ENCODE peak calls at places on chromosomes 16 and 17, in nine cellular contexts. W is heart right ventricle, P is transverse colon, D is fibroblast of lung, G is WTC11, K is GM12865, Y is fibroblast of the aortic adventitia, T is fibroblast of mammary gland, Z is fibroblast of pulmonary artery. X is an unnamed sample.

GRCh38 chr17:12789976-12790805 is 893 bp downstream of the ARHGAP44 start:
- DNase-seq in W (no peak), P (peak; percentile 34), D (no peak), G (peak; percentile 65), K (no peak), Y (no peak), T (no peak), Z (no peak), X (peak; percentile 16)

GRCh38 chr16:57601801-57602478 is 26.5 kb upstream of the ADGRG1 start:
- DNase-seq in W (no peak), P (no peak), D (peak; percentile 32), G (no peak), K (peak; percentile 96), Y (no peak), T (no peak), Z (no peak), X (no peak)

GRCh38 chr16:31355701-31356100 is 725 bp downstream of the ITGAX start:
- DNase-seq in W (no peak), P (no peak), D (no peak), G (no peak), K (no peak), Y (no peak), T (no peak), Z (no peak), X (no peak)

GRCh38 chr16:1877804-1878203 is 5.8 kb upstream of the MEIOB start:
- DNase-seq in W (no peak), P (peak; percentile 54), D (no peak), G (no peak), K (no peak), Y (no peak), T (no peak), Z (no peak), X (no peak)

GRCh38 chr16:5042574-5043171 is 8.9 kb upstream of the NAGPA start:
- DNase-seq in W (no peak), P (no peak), D (peak; percentile 67), G (no peak), K (no peak), Y (no peak), T (peak; percentile 49), Z (no peak), X (no peak)

GRCh38 chr16:71421911-71422310 is 19.9 kb downstream of the TLE7 start:
- DNase-seq in W (no peak), P (peak; percentile 27), D (no peak), G (peak; percentile 75), K (peak; percentile 47), Y (no peak), T (peak; percentile 30), Z (no peak), X (peak; percentile 59)

GRCh38 chr17:41655611-41656111 is 31.3 kb upstream of the KRT17 start:
- DNase-seq in W (no peak), P (peak; percentile 94), D (no peak), G (peak; percentile 76), K (no peak), Y (no peak), T (no peak), Z (no peak), X (peak; percentile 89)

GRCh38 chr16:15682105-15682570 is 32.1 kb downstream of the NDE1 start:
- DNase-seq in W (no peak), P (peak; percentile 21), D (peak; percentile 68), G (peak; percentile 58), K (peak; percentile 48), Y (peak; percentile 73), T (peak; percentile 84), Z (peak; percentile 83), X (peak; percentile 69)

GRCh38 chr17:57104461-57105175 is 19.6 kb downstream of the AKAP1 start:
- DNase-seq in W (no peak), P (no peak), D (peak; percentile 48), G (no peak), K (no peak), Y (no peak), T (peak; percentile 67), Z (no peak), X (no peak)

GRCh38 chr17:57107498-57108101 is 22.6 kb downstream of the AKAP1 start:
- DNase-seq in W (no peak), P (peak; percentile 76), D (peak; percentile 61), G (no peak), K (no peak), Y (no peak), T (no peak), Z (no peak), X (peak; percentile 69)

GRCh38 chr17:57108656-57109392 is 23.8 kb downstream of the AKAP1 start:
- DNase-seq in W (peak; percentile 59), P (peak; percentile 61), D (no peak), G (no peak), K (no peak), Y (no peak), T (no peak), Z (no peak), X (no peak)

GRCh38 chr17:57106836-57107497 is 21.9 kb downstream of the AKAP1 start:
- DNase-seq in W (no peak), P (no peak), D (no peak), G (no peak), K (no peak), Y (no peak), T (no peak), Z (no peak), X (no peak)

DNA sequence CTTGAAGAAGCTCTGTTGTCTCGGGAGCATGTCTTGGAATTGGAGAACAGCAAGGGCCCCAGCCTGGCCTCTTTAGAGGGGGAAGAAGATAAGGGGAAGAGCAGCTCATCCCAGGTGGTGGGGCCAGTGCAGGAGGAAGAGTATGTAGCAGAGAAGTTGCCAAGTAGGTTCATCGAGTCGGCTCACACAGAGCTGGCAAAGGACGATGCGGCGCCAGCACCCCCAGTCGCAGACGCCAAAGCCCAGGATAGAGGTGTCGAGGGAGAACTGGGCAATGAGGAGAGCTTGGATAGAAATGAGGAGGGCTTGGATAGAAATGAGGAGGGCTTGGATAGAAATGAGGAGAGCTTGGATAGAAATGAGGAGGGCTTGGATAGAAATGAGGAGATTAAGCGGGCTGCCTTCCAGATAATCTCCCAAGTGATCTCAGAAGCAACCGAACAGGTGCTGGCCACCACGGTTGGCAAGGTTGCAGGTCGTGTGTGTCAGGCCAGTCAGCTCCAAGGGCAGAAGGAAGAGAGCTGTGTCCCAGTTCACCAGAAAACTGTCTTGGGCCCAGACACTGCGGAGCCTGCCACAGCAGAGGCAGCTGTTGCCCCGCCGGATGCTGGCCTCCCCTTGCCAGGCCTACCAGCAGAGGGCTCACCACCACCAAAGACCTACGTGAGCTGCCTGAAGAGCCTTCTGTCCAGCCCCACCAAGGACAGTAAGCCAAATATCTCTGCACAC is 21.2 kb downstream of the AKAP1 start:
- DNase-seq in W (no peak), P (peak; percentile 38), D (no peak), G (peak; percentile 61), K (no peak), Y (no peak), T (no peak), Z (no peak), X (peak; percentile 17)
- TF ChIP-seq CTCF in W (peak; percentile 57), P (peak; percentile 35), D (peak; percentile 4), G (peak; percentile 33), K (peak; percentile 5), Y (no peak), T (peak; percentile 13), Z (peak; percentile 15), X (no peak)

DNA sequence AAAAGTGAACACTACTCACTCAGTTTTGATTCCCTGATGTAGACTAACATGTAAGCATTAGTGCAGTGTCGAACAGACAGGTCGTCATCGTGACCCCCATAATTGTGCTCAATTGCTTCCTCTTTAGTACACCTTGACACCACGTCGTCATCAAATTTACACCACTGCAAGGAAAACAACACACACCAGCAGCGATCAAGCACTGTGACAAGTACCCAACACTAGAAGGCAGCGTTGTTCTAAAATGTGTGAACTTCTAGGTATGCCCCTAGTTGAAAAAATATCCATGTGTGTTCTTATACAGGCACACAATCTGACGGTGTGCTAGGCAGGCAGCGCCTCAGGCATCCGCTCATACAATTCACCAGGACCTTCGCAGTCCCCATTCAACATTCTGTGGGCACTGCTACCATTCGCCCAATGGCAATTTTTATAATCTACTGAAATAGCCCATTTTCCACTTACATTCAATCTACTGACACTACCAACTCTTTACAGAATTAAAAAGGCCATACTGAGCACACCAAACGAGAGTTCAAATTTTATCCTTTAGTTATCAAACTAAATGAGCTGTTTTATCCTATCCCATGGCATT is 23.1 kb downstream of the LITAFD start:
- DNase-seq in W (no peak), P (no peak), D (peak; percentile 33), G (no peak), K (peak; percentile 45), Y (peak; percentile 54), T (peak; percentile 59), Z (peak; percentile 66), X (peak; percentile 29)
- TF ChIP-seq CTCF in W (peak; percentile 33), P (peak; percentile 15), D (peak; percentile 57), G (no peak), K (peak; percentile 49), Y (peak; percentile 64), T (peak; percentile 64), Z (peak; percentile 62), X (no peak)

GRCh38 chr16:24114876-24115275 is 141.3 kb upstream of the CACNG3 start:
- DNase-seq in W (no peak), P (no peak), D (no peak), G (no peak), K (no peak), Y (no peak), T (no peak), Z (no peak), X (no peak)

GRCh38 chr16:24116371-24116770 is 139.8 kb upstream of the CACNG3 start:
- DNase-seq in W (peak; percentile 13), P (no peak), D (no peak), G (no peak), K (no peak), Y (no peak), T (no peak), Z (no peak), X (no peak)

GRCh38 chr16:24116989-24117388 is 139.1 kb upstream of the CACNG3 start:
- DNase-seq in W (no peak), P (no peak), D (no peak), G (no peak), K (no peak), Y (no peak), T (no peak), Z (no peak), X (no peak)

GRCh38 chr16:24111903-24112302 is 144.2 kb upstream of the CACNG3 start:
- DNase-seq in W (no peak), P (no peak), D (no peak), G (no peak), K (no peak), Y (no peak), T (no peak), Z (no peak), X (no peak)

DNA sequence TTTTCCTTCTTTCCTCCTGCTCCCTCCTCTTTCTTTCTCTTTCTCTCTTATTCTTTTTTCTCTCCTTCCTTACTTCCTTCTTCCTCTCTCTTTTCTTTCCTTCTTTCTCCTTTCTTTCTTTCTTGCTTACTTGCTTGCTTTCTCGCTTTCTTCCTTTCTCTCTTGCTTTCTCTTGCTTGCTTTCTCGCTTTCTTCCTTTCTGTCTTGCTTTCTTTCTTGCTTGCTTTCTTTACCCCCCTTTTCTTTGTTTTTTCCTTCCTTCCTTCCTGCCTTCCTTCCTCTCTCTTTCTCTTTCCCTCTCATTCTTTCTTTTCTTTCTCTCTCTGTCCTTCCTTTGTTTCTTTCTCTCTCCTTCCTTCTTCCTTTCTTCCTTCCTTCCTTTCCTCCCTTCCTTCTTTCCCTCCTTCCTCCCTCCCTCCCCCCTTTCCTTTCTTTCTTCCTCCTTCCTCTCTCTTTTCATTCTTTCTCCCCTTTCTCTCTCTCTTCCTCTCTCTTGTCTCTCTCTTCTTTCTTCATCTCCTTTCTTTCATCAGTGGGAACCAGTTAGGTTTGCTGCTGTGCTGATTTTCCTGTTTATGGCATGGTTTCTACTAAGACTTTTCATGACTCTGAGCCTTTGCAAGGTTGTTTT is 142.9 kb upstream of the CACNG3 start:
- DNase-seq in W (no peak), P (no peak), D (no peak), G (no peak), K (no peak), Y (no peak), T (no peak), Z (no peak), X (no peak)
- TF ChIP-seq CTCF in W (no peak), P (no peak), D (no peak), G (no peak), K (no peak), Y (no peak), T (no peak), Z (no peak), X (no peak)

DNA sequence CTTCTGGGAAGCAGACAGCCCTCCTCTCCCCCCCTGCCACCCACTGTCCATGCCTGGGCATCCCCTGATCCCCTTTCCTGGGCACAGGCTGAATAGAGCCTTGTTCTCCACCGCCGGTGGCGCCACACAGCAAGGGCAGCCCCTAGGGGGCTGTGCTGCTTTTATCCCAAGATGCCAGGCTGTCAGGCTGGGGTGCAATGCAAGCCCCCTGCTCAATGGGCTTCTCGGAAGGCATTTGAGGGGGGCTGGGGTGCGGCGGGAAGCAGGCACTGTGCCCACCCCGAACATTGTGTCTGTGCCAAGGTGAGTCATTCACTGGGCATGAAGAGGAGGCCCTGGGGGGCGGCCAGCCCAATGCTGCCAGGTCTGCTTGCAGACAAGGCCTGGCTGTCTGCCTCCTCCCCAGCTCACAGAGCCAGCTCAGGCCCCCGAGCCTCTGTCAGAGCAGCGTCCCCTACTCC is 1.5 kb upstream of the GFAP start:
- DNase-seq in W (peak; percentile 70), P (peak; percentile 28), D (peak; percentile 58), G (no peak), K (no peak), Y (peak; percentile 71), T (peak; percentile 19), Z (peak; percentile 50), X (peak; percentile 75)
- TF ChIP-seq CTCF in W (no peak), P (no peak), D (no peak), G (no peak), K (no peak), Y (no peak), T (no peak), Z (peak; percentile 0), X (no peak)